ENCODE peak calls at places on chromosomes 5 and 9, in six cellular contexts. U is tibial nerve, G is Peyer's patch, K is lung, N is neural progenitor cell, W is H1. I is an unnamed sample.

GRCh38 chr5:1202798-1203185 is 1.4 kb downstream of the SLC6A19 start:
- DNase-seq in U (no peak), G (peak; percentile 43), K (no peak), N (no peak), W (no peak), I (no peak)

GRCh38 chr9:88268886-88269285 is 119.4 kb upstream of the SPIN1 start:
- DNase-seq in U (no peak), G (no peak), K (no peak), N (no peak), W (no peak), I (no peak)

GRCh38 chr9:81389569-81389993 is 299.8 kb downstream of the TLE1 start:
- DNase-seq in U (peak; percentile 44), G (no peak), K (no peak), N (no peak), W (no peak), I (no peak)

GRCh38 chr5:43357797-43358196 is 44.6 kb upstream of the HMGCS1 start:
- DNase-seq in U (no peak), G (no peak), K (no peak), N (no peak), W (no peak), I (no peak)

GRCh38 chr9:133031496-133031911 is 707 bp downstream of the GTF3C5 start:
- DNase-seq in U (no peak), G (peak; percentile 12), K (no peak), N (peak; percentile 25), W (no peak), I (no peak)

GRCh38 chr9:76873056-76873792 is 32.7 kb downstream of the PRUNE2 start:
- DNase-seq in U (peak; percentile 7), G (no peak), K (no peak), N (peak; percentile 91), W (no peak), I (no peak)

GRCh38 chr5:39062104-39062503 is 12.1 kb downstream of the RICTOR start:
- DNase-seq in U (no peak), G (no peak), K (no peak), N (no peak), W (no peak), I (no peak)

GRCh38 chr9:2177121-2177520 is 162.0 kb downstream of the SMARCA2 start:
- DNase-seq in U (no peak), G (no peak), K (no peak), N (no peak), W (no peak), I (no peak)

GRCh38 chr9:125189011-125189360 is 617 bp downstream of the PPP6C start:
- DNase-seq in U (no peak), G (peak; percentile 58), K (peak; percentile 33), N (peak; percentile 61), W (no peak), I (peak; percentile 57)

GRCh38 chr5:64947801-64948200 is 179.1 kb downstream of the CWC27 start:
- DNase-seq in U (no peak), G (no peak), K (no peak), N (no peak), W (no peak), I (no peak)

GRCh38 chr9:4292781-4293180 is 7.1 kb downstream of the GLIS3 start:
- DNase-seq in U (no peak), G (no peak), K (no peak), N (no peak), W (no peak), I (no peak)

GRCh38 chr9:127518091-127518856 is 67.0 kb downstream of the LRSAM1 start:
- DNase-seq in U (no peak), G (no peak), K (no peak), N (no peak), W (no peak), I (no peak)

GRCh38 chr5:168409601-168410458 is 76.4 kb upstream of the RARS1 start:
- DNase-seq in U (no peak), G (no peak), K (no peak), N (no peak), W (no peak), I (peak; percentile 25)

GRCh38 chr5:59548807-59549357 is 344.6 kb downstream of the PDE4D start:
- DNase-seq in U (no peak), G (no peak), K (peak; percentile 51), N (no peak), W (no peak), I (no peak)

GRCh38 chr9:70040506-70040905 is 3.1 kb upstream of the MAMDC2 start:
- DNase-seq in U (no peak), G (no peak), K (no peak), N (no peak), W (no peak), I (no peak)

GRCh38 chr5:180343110-180343845 is 9.9 kb downstream of the GFPT2 start:
- DNase-seq in U (no peak), G (no peak), K (no peak), N (peak; percentile 33), W (peak; percentile 71), I (no peak)

GRCh38 chr9:90641868-90642558 is 611 bp downstream of the DIRAS2 start:
- DNase-seq in U (no peak), G (no peak), K (no peak), N (peak; percentile 43), W (peak; percentile 49), I (no peak)

GRCh38 chr9:131776473-131776872 is 36.6 kb upstream of the RAPGEF1 start:
- DNase-seq in U (no peak), G (no peak), K (no peak), N (peak; percentile 93), W (peak; percentile 91), I (no peak)

GRCh38 chr5:82351754-82352145 is 73.6 kb upstream of the RPS23 start:
- DNase-seq in U (no peak), G (no peak), K (no peak), N (peak; percentile 65), W (no peak), I (peak; percentile 52)

GRCh38 chr9:134007150-134007549 is 15.0 kb upstream of the VAV2 start:
- DNase-seq in U (no peak), G (no peak), K (no peak), N (no peak), W (no peak), I (no peak)

GRCh38 chr5:37839441-37840035 is 303 bp downstream of the GDNF start:
- DNase-seq in U (no peak), G (no peak), K (no peak), N (peak; percentile 73), W (peak; percentile 76), I (no peak)

GRCh38 chr9:112028242-112029221 is 131.9 kb downstream of the UGCG start:
- DNase-seq in U (no peak), G (no peak), K (no peak), N (no peak), W (no peak), I (peak; percentile 57)

GRCh38 chr5:173984218-173984617 is 4.8 kb upstream of the C5orf47 start:
- DNase-seq in U (no peak), G (no peak), K (no peak), N (peak; percentile 65), W (peak; percentile 50), I (no peak)

GRCh38 chr5:2219149-2219776 is 336.5 kb upstream of the IRX4 start:
- DNase-seq in U (no peak), G (no peak), K (no peak), N (no peak), W (no peak), I (no peak)

DNA sequence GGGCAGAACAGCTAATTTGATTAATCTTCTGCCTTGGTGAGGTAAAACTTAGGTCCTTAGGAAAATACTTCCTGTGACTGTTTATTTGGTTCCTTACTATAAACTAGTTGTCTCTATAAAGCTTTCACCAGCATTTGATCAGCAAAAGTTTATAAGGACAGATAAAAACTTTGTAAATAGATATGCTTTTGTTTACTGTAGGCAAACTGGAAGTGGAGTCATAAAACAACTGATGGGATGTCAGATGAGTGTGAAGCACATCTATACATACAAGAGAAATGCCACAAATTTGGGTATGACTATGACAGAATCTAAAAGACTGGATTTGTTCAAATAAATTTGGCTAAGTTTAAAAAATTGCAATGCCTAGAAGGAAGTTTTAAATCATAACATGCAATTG is 5.5 kb downstream of the PTGER4 start:
- DNase-seq in U (no peak), G (no peak), K (no peak), N (no peak), W (no peak), I (no peak)
- H3K4me1 ChIP-seq in U (no peaks in the 10 kb centered on the region), G (peaks cover 6% of the 10 kb centered on the region), K (peaks cover 2% of the 10 kb centered on the region), N (peaks cover 17% of the 10 kb centered on the region), W (peaks cover 7% of the 10 kb centered on the region), I (peaks cover 57% of the 10 kb centered on the region)

GRCh38 chr9:115046786-115047185 is 71.2 kb downstream of the TNC start:
- DNase-seq in U (no peak), G (no peak), K (no peak), N (no peak), W (no peak), I (no peak)
- H3K27ac ChIP-seq in U (no peak overlapping the region), G (no peak overlapping the region), K (no peak overlapping the region), N (no peak overlapping the region), W (no peak overlapping the region), I (no peak overlapping the region)

GRCh38 chr5:150124111-150124557 is 31.5 kb downstream of the PDGFRB start:
- DNase-seq in U (no peak), G (no peak), K (no peak), N (no peak), W (no peak), I (no peak)
- H3K36me3 ChIP-seq in U (peaks cover 13% of the 10 kb centered on the region), G (no peaks in the 10 kb centered on the region), K (peaks cover 2% of the 10 kb centered on the region), N (no peaks in the 10 kb centered on the region), W (no peaks in the 10 kb centered on the region), I (no peaks in the 10 kb centered on the region)

GRCh38 chr9:95029720-95030119 is 287.8 kb downstream of the FANCC start:
- DNase-seq in U (no peak), G (no peak), K (no peak), N (no peak), W (no peak), I (no peak)

GRCh38 chr9:95030344-95030743 is 287.2 kb downstream of the FANCC start:
- DNase-seq in U (no peak), G (no peak), K (no peak), N (no peak), W (no peak), I (no peak)

GRCh38 chr9:95028855-95029219 is 288.7 kb downstream of the FANCC start:
- DNase-seq in U (peak; percentile 1), G (no peak), K (no peak), N (no peak), W (no peak), I (no peak)

GRCh38 chr9:95029251-95029650 is 288.3 kb downstream of the FANCC start:
- DNase-seq in U (no peak), G (no peak), K (no peak), N (no peak), W (no peak), I (no peak)

DNA sequence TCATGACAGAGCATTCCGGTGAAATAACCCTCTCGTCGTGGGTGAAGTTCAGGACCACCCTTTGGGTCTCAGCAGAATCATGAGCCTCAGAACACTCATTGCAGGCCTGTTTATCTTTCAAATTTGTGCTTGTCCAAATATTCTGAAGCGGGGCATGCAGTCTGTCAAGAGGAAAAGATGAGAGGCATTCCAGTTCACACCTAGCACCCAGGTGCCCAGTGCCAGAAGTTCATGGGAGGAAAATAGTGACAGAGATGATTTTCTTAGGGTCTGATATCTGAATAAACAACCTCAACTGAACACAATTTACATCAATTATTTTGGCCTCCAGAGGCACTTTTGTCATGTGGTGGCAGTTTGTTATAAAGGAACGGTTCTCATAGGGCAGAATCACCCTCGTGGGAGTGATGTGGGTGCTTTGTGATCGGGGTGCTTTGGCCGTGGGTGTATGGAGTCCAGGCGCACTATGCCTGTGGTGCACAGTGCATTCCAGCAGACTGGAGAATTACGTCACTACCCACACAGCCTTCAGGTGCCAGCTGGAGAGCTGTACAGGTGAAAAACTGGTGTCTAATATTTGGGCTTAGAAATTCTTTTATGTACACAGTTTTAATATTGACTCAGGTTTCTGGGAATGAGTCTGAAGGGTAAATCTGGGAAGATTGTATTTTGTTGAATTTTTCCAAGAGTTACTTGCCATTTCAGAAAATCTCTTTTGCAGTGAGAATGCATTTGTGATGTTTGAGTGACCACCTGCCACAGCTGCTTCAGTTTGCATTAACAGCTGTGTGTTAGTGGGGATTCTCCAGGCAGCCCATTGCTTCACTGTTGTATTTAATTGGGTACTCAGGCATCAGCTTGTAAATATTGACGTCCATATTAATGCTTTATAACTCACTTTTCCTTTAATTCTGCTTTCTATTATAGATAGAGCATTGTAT is 289.3 kb downstream of the FANCC start:
- DNase-seq in U (no peak), G (no peak), K (no peak), N (no peak), W (no peak), I (no peak)
- H3K4me1 ChIP-seq in U (no peaks in the 10 kb centered on the region), G (no peaks in the 10 kb centered on the region), K (peaks cover 34% of the 10 kb centered on the region), N (peaks cover 15% of the 10 kb centered on the region), W (no peaks in the 10 kb centered on the region), I (no peaks in the 10 kb centered on the region)